ENCODE peak calls at places on chromosomes 11 and 22, in nine cellular contexts. J is BE2C; F is activated CD4-positive, alpha-beta T cell treated with anti-CD3 and anti-CD28 coated beads for 24 hours; E is GM23248; U is NCI-H774; X is hippocampal formation; H is A172; S is substantia nigra; O is nephron progenitor cell. R is an unnamed sample.
A peak's percentile ranks its signal among the peaks of the same experiment; 100 is the strongest.

GRCh38 chr11:108606495-108607160 is 13.1 kb upstream of the EXPH5 start:
- DNase-seq in S (no peak), H (no peak), U (no peak), F (no peak), O (no peak), E (no peak), J (no peak), X (no peak), R (no peak)

GRCh38 chr22:42905702-42906183 is 48.7 kb upstream of the ARFGAP3 start:
- DNase-seq in S (no peak), U (peak; percentile 62), X (no peak), J (peak; percentile 38), E (no peak), F (no peak), H (no peak), O (no peak), R (no peak)

GRCh38 chr22:36881504-36882245 is 20.9 kb downstream of the NCF4 start:
- DNase-seq in S (no peak), H (no peak), E (peak; percentile 18), O (no peak), X (no peak), F (no peak), U (no peak), J (no peak), R (peak; percentile 15)

GRCh38 chr11:77467233-77467632 is 6.7 kb downstream of the PAK1 start:
- DNase-seq in U (no peak), F (no peak), J (no peak), H (no peak), X (no peak), S (no peak), E (peak; percentile 7), O (no peak), R (no peak)

GRCh38 chr22:24247011-24247507 is 2.2 kb upstream of the GGT5 start:
- DNase-seq in F (no peak), U (no peak), J (no peak), H (no peak), S (no peak), O (no peak), X (no peak), E (peak; percentile 57), R (no peak)

GRCh38 chr11:10809373-10810199 is 860 bp upstream of the EIF4G2 start:
- DNase-seq in H (peak; percentile 75), J (no peak), X (no peak), E (peak; percentile 86), S (peak; percentile 47), F (peak; percentile 19), U (no peak), O (peak; percentile 54), R (no peak)

GRCh38 chr22:49849161-49850020 is 4.3 kb upstream of the ZBED4 start:
- DNase-seq in F (no peak), H (no peak), U (no peak), O (peak; percentile 26), E (no peak), S (no peak), J (no peak), X (no peak), R (no peak)

GRCh38 chr11:92861641-92862040 is 107.8 kb upstream of the MTNR1B start:
- DNase-seq in X (no peak), H (no peak), O (no peak), S (no peak), U (no peak), E (no peak), J (no peak), F (no peak), R (no peak)

GRCh38 chr22:40808018-40808841 is 10.9 kb downstream of the SLC25A17 start:
- DNase-seq in X (no peak), E (no peak), O (no peak), S (no peak), H (no peak), U (no peak), J (no peak), F (no peak), R (no peak)

GRCh38 chr11:74366576-74366975 is 31.7 kb downstream of the PGM2L1 start:
- DNase-seq in F (no peak), O (no peak), H (peak; percentile 64), E (peak; percentile 57), X (no peak), J (no peak), S (no peak), U (no peak), R (no peak)

GRCh38 chr11:113839842-113840241 is 35.5 kb downstream of the USP28 start:
- DNase-seq in U (no peak), E (no peak), O (no peak), X (no peak), J (no peak), F (no peak), H (no peak), S (no peak), R (no peak)

GRCh38 chr11:83220279-83220678 is 26.8 kb downstream of the ANKRD42 start:
- DNase-seq in H (peak; percentile 53), X (no peak), E (no peak), J (no peak), U (peak; percentile 40), O (no peak), S (no peak), F (no peak), R (no peak)

GRCh38 chr11:120139316-120140069 is 1.6 kb upstream of the TRIM29 start:
- DNase-seq in F (no peak), H (no peak), E (no peak), O (no peak), S (no peak), J (no peak), U (no peak), X (no peak), R (no peak)

GRCh38 chr11:64263021-64263946 is 12.0 kb downstream of the PLCB3 start:
- DNase-seq in J (no peak), F (no peak), U (no peak), O (peak; percentile 60), X (no peak), E (peak; percentile 39), H (peak; percentile 78), S (no peak), R (no peak)

GRCh38 chr11:57619331-57619730 is 21.8 kb downstream of the SERPING1 start:
- DNase-seq in E (no peak), H (no peak), O (no peak), U (no peak), X (no peak), F (no peak), J (no peak), S (no peak), R (no peak)

GRCh38 chr11:63536669-63537292 is at the start of gene PLAAT4:
- DNase-seq in E (peak; percentile 62), O (no peak), S (peak; percentile 39), H (peak; percentile 42), X (peak; percentile 50), U (no peak), J (no peak), F (no peak), R (peak; percentile 48)

GRCh38 chr22:19992921-19993355 is 23.7 kb downstream of the ARVCF start:
- DNase-seq in X (no peak), O (no peak), S (no peak), H (no peak), E (no peak), U (no peak), F (no peak), J (peak; percentile 9), R (no peak)

GRCh38 chr11:2517016-2517385 is 72.2 kb downstream of the KCNQ1 start:
- DNase-seq in E (no peak), H (no peak), S (no peak), F (no peak), O (no peak), J (peak; percentile 1), X (no peak), U (no peak), R (no peak)

GRCh38 chr22:36913431-36914382 is at the start of gene CSF2RB:
- DNase-seq in F (no peak), O (no peak), H (no peak), U (no peak), X (no peak), E (no peak), J (no peak), S (no peak), R (no peak)

GRCh38 chr22:45170001-45170466 is 6.3 kb downstream of the NUP50 start:
- DNase-seq in H (no peak), O (no peak), E (no peak), F (no peak), J (no peak), U (no peak), X (no peak), S (no peak), R (peak; percentile 7)

GRCh38 chr11:48020092-48020755 is 39.9 kb downstream of the PTPRJ start:
- DNase-seq in U (no peak), J (no peak), F (no peak), S (no peak), O (no peak), E (no peak), H (no peak), X (no peak), R (no peak)

GRCh38 chr11:17611503-17612220 is 64.6 kb downstream of the OTOG start:
- DNase-seq in S (no peak), U (no peak), F (no peak), J (no peak), O (no peak), H (no peak), X (no peak), E (no peak), R (no peak)

GRCh38 chr11:111944139-111944538 is 7.0 kb downstream of the DIXDC1 start:
- DNase-seq in F (no peak), J (no peak), U (no peak), H (no peak), X (no peak), S (no peak), O (no peak), E (peak; percentile 94), R (no peak)

GRCh38 chr11:122154227-122154626 is 38.2 kb upstream of the BLID start:
- DNase-seq in U (no peak), H (no peak), S (no peak), X (no peak), J (no peak), O (no peak), E (no peak), F (no peak), R (no peak)

GRCh38 chr11:70137383-70137782 is 59.3 kb downstream of the ANO1 start:
- DNase-seq in U (no peak), E (no peak), H (no peak), O (no peak), X (no peak), S (no peak), F (no peak), J (no peak), R (no peak)

GRCh38 chr22:25700996-25701815 is 40.8 kb upstream of the MYO18B start:
- DNase-seq in F (no peak), S (peak; percentile 7), X (peak; percentile 13), U (no peak), E (peak; percentile 27), H (no peak), O (no peak), J (peak; percentile 73), R (no peak)

GRCh38 chr11:96235725-96236124 is 107.3 kb downstream of the MAML2 start:
- DNase-seq in U (no peak), O (no peak), J (no peak), H (no peak), E (peak; percentile 37), F (peak; percentile 36), S (no peak), X (no peak), R (no peak)

GRCh38 chr22:39283312-39284141 is 35.9 kb downstream of the RPL3 start:
- DNase-seq in F (no peak), J (no peak), U (no peak), X (peak; percentile 51), E (no peak), O (no peak), S (peak; percentile 29), H (peak; percentile 93), R (no peak)

GRCh38 chr22:45864959-45865496 is 111.9 kb downstream of the WNT7B start:
- DNase-seq in S (no peak), X (no peak), H (no peak), F (no peak), J (no peak), O (no peak), E (no peak), U (no peak), R (no peak)

GRCh38 chr11:57885298-57886035 is 123.9 kb downstream of the CTNND1 start:
- DNase-seq in H (peak; percentile 8), O (peak; percentile 60), J (no peak), F (no peak), X (no peak), E (peak; percentile 59), S (no peak), U (no peak), R (no peak)

GRCh38 chr11:103528046-103528445 is 418.8 kb downstream of the DYNC2H1 start:
- DNase-seq in O (no peak), H (no peak), S (no peak), U (no peak), E (no peak), J (no peak), X (no peak), F (no peak), R (no peak)

R was measured in stimulated activated naive CD4-positive, alpha-beta T cell.